ENCODE peak calls at places on chromosomes 16 and 17, in nine cellular contexts. Z is T-helper 17 cell; X is AG10803; Q is stimulated activated CD4-positive, alpha-beta T cell treated with anti-CD3 and anti-CD28 coated beads, Interleukin-15, amount 100 ng/mL, for 48 hours; W is activated CD8-positive, alpha-beta T cell treated with anti-CD3 and anti-CD28 coated beads for 36 hours; U is tibial artery; C is caudate nucleus; K is T follicular helper cell; D is Kasumi-1. O is an unnamed sample.

GRCh38 chr17:80742581-80743180 is 198.0 kb downstream of the RPTOR start:
- DNase-seq in X (no peak), U (no peak), D (no peak), C (no peak), W (no peak), Z (no peak), K (no peak), Q (no peak), O (no peak)

GRCh38 chr17:75850928-75851692 is 4.0 kb downstream of the WBP2 start:
- DNase-seq in C (no peak), K (no peak), Q (no peak), Z (no peak), W (no peak), D (no peak), U (no peak), X (no peak), O (no peak)

GRCh38 chr16:22699356-22699755 is 114.6 kb upstream of the HS3ST2 start:
- DNase-seq in Z (no peak), U (no peak), Q (no peak), W (no peak), D (no peak), K (no peak), X (no peak), C (no peak), O (no peak)

GRCh38 chr17:17808706-17809432 is 27.9 kb downstream of the SREBF1 start:
- DNase-seq in W (peak), C (no peak), X (peak), D (no peak), Q (no peak), Z (no peak), U (no peak), K (no peak), O (no peak)

GRCh38 chr17:43661699-43662431 is at the start of gene MEOX1:
- DNase-seq in X (peak), D (no peak), W (peak), K (no peak), C (no peak), U (no peak), Q (peak), Z (no peak), O (no peak)

GRCh38 chr17:50210249-50211225 is 9.1 kb upstream of the COL1A1 start:
- DNase-seq in D (peak), U (peak), C (no peak), Q (no peak), K (no peak), X (peak), Z (no peak), W (no peak), O (no peak)

GRCh38 chr16:53220585-53220984 is 165.8 kb downstream of the CHD9 start:
- DNase-seq in K (no peak), X (peak), Q (no peak), D (peak), Z (no peak), U (no peak), C (no peak), W (peak), O (no peak)

GRCh38 chr17:69945698-69946185 is 129.3 kb upstream of the KCNJ16 start:
- DNase-seq in D (no peak), X (peak), Z (no peak), W (no peak), K (no peak), Q (no peak), U (no peak), C (no peak), O (no peak)

GRCh38 chr16:50697881-50698767 is 4.7 kb downstream of the NOD2 start:
- DNase-seq in Q (no peak), X (peak), Z (no peak), C (no peak), D (no peak), W (peak), K (no peak), U (no peak), O (no peak)

GRCh38 chr16:4115209-4115940 is 867 bp downstream of the ADCY9 start:
- DNase-seq in U (peak), C (no peak), Q (peak), Z (peak), X (peak), K (peak), W (peak), D (peak), O (peak)

GRCh38 chr16:23754594-23755483 is at the start of gene CHP2:
- DNase-seq in D (no peak), X (no peak), Z (no peak), Q (no peak), K (no peak), U (no peak), C (no peak), W (no peak), O (no peak)

GRCh38 chr17:47741109-47741792 is 8.2 kb downstream of the TBX21 start:
- DNase-seq in X (no peak), C (no peak), Z (no peak), Q (no peak), U (no peak), W (peak), K (no peak), D (no peak), O (no peak)

GRCh38 chr16:2175454-2175853 is 19.9 kb downstream of the TRAF7 start:
- DNase-seq in Z (no peak), C (no peak), U (no peak), K (no peak), W (no peak), Q (no peak), D (no peak), X (no peak), O (no peak)

GRCh38 chr16:74825941-74826340 is 51.3 kb upstream of the FA2H start:
- DNase-seq in C (no peak), Q (no peak), X (no peak), U (no peak), K (no peak), W (no peak), Z (no peak), D (no peak), O (no peak)

GRCh38 chr16:54277845-54278703 is 8.5 kb downstream of the IRX3 start:
- DNase-seq in C (no peak), U (no peak), Q (no peak), Z (no peak), W (no peak), K (no peak), X (no peak), D (peak), O (no peak)

GRCh38 chr16:566475-567361 is at the start of gene NHLRC4:
- DNase-seq in C (no peak), Z (peak), K (peak), X (peak), Q (no peak), W (peak), D (peak), U (peak), O (no peak)

GRCh38 chr16:75764154-75764768 is 38.0 kb upstream of the CPHXL start:
- DNase-seq in Q (no peak), Z (peak), X (peak), U (peak), W (peak), D (peak), C (peak), K (peak), O (peak)

GRCh38 chr17:3773511-3773910 is 27.5 kb downstream of the ITGAE start:
- DNase-seq in W (no peak), U (no peak), Z (no peak), X (peak), C (no peak), Q (no peak), K (no peak), D (no peak), O (no peak)

GRCh38 chr16:67917140-67917851 is 14.4 kb downstream of the CTRL start:
- DNase-seq in U (no peak), C (no peak), X (peak), W (no peak), Z (no peak), Q (no peak), K (no peak), D (no peak), O (no peak)

GRCh38 chr16:17312100-17312732 is 158.5 kb downstream of the XYLT1 start:
- DNase-seq in X (no peak), C (no peak), U (no peak), Z (no peak), K (no peak), D (no peak), Q (no peak), W (no peak), O (no peak)

GRCh38 chr17:14772776-14773175 is 471.9 kb downstream of the HS3ST3B1 start:
- DNase-seq in Q (no peak), W (no peak), C (no peak), K (no peak), X (no peak), U (no peak), Z (no peak), D (no peak), O (no peak)

O was measured in COR-L47.